ENCODE peak calls at places on chromosomes 12 and 14, in six cellular contexts. M, T, A, C, X and Y are unnamed samples.

GRCh38 chr12:118271770-118272417 is 100.8 kb downstream of the TAOK3 start:
- DNase-seq in M (no peak), T (no peak), A (no peak), C (no peak), X (no peak), Y (no peak)

GRCh38 chr12:108441549-108441948 is 73.5 kb upstream of the FICD start:
- DNase-seq in M (no peak), T (peak; percentile 20), A (no peak), C (no peak), X (no peak), Y (no peak)

GRCh38 chr12:120041386-120042231 is 52.6 kb downstream of the BICDL1 start:
- DNase-seq in M (no peak), T (no peak), A (no peak), C (no peak), X (peak; percentile 9), Y (no peak)

GRCh38 chr14:21917699-21918436 is 244.2 kb upstream of the OR4E1 start:
- DNase-seq in M (peak; percentile 8), T (no peak), A (no peak), C (peak; percentile 44), X (peak; percentile 53), Y (peak; percentile 4)

GRCh38 chr14:103542545-103543088 is 13.6 kb downstream of the TRMT61A start:
- DNase-seq in M (no peak), T (peak; percentile 81), A (no peak), C (no peak), X (peak; percentile 86), Y (no peak)

GRCh38 chr14:89266754-89267153 is 150.3 kb downstream of the FOXN3 start:
- DNase-seq in M (no peak), T (no peak), A (no peak), C (no peak), X (peak; percentile 34), Y (no peak)

GRCh38 chr12:81146228-81147225 is 68.6 kb downstream of the ACSS3 start:
- DNase-seq in M (no peak), T (no peak), A (no peak), C (no peak), X (no peak), Y (no peak)

GRCh38 chr12:119459481-119459880 is 125.0 kb downstream of the CCDC60 start:
- DNase-seq in M (no peak), T (no peak), A (no peak), C (no peak), X (no peak), Y (no peak)

GRCh38 chr12:105974738-105975137 is 164.0 kb downstream of the NUAK1 start:
- DNase-seq in M (no peak), T (no peak), A (no peak), C (no peak), X (no peak), Y (no peak)

GRCh38 chr14:63573579-63573978 is 30.4 kb upstream of the PPP2R5E start:
- DNase-seq in M (no peak), T (no peak), A (no peak), C (no peak), X (peak; percentile 55), Y (no peak)

GRCh38 chr14:104794641-104795467 is 694 bp downstream of the AKT1 start:
- DNase-seq in M (peak; percentile 83), T (no peak), A (no peak), C (no peak), X (peak; percentile 60), Y (peak; percentile 75)

GRCh38 chr12:19190292-19191031 is 60.9 kb downstream of the PLEKHA5 start:
- DNase-seq in M (no peak), T (no peak), A (no peak), C (no peak), X (peak; percentile 56), Y (no peak)

GRCh38 chr14:91536327-91536726 is 26.2 kb upstream of the PPP4R3A start:
- DNase-seq in M (no peak), T (no peak), A (no peak), C (no peak), X (no peak), Y (no peak)